ENCODE peak calls at places on chromosomes 5 and 9, in four cellular contexts. N is effector memory CD4-positive, alpha-beta T cell; H is SJSA1; Y is ovary. F is an unnamed sample.

GRCh38 chr5:174533127-174533453 is 191.3 kb upstream of the MSX2 start:
- DNase-seq in N (no peak), Y (no peak), H (no peak), F (no peak)

GRCh38 chr5:6831678-6832077 is 118.4 kb downstream of the TENT4A start:
- DNase-seq in N (no peak), Y (no peak), H (no peak), F (no peak)

GRCh38 chr5:35741126-35741711 is 115.5 kb upstream of the IL7R start:
- DNase-seq in Y (no peak), H (no peak), N (no peak), F (no peak)

GRCh38 chr5:162372265-162372664 is 304.7 kb downstream of the GABRG2 start:
- DNase-seq in H (no peak), Y (no peak), N (no peak), F (no peak)

GRCh38 chr5:83493644-83494043 is 22.1 kb downstream of the VCAN start:
- DNase-seq in Y (no peak), N (no peak), H (no peak), F (no peak)

GRCh38 chr9:109017061-109017460 is 3.8 kb upstream of the CTNNAL1 start:
- DNase-seq in N (no peak), Y (no peak), H (no peak), F (no peak)

GRCh38 chr5:10760033-10760975 is 730 bp downstream of the DAP start:
- DNase-seq in Y (peak), N (no peak), H (peak), F (no peak)

GRCh38 chr5:57539281-57539701 is 56.7 kb upstream of the ACTBL2 start:
- DNase-seq in Y (no peak), H (no peak), N (no peak), F (no peak)

GRCh38 chr5:28766565-28767158 is 1728.3 kb upstream of the CDH9 start:
- DNase-seq in H (no peak), Y (no peak), N (no peak), F (no peak)

GRCh38 chr9:3992924-3993323 is 306.9 kb downstream of the GLIS3 start:
- DNase-seq in H (no peak), Y (no peak), N (no peak), F (no peak)

GRCh38 chr5:106843812-106844416 is 826.8 kb downstream of the EFNA5 start:
- DNase-seq in H (no peak), Y (no peak), N (no peak), F (no peak)

GRCh38 chr5:96601811-96602244 is 60.3 kb upstream of the CAST start:
- DNase-seq in N (peak), Y (no peak), H (peak), F (peak)

GRCh38 chr5:76663573-76663972 is 40.4 kb upstream of the F2RL2 start:
- DNase-seq in H (no peak), N (no peak), Y (no peak), F (no peak)

GRCh38 chr5:66178799-66179198 is 34.7 kb downstream of the SREK1 start:
- DNase-seq in N (no peak), H (no peak), Y (no peak), F (no peak)

GRCh38 chr5:1161832-1162229 is 39.6 kb upstream of the SLC6A19 start:
- DNase-seq in H (peak), Y (no peak), N (no peak), F (peak)

GRCh38 chr9:76586555-76587314 is 127.8 kb downstream of the GCNT1 start:
- DNase-seq in N (no peak), Y (no peak), H (no peak), F (no peak)

GRCh38 chr9:84045481-84046097 is 65.0 kb downstream of the RMI1 start:
- DNase-seq in N (no peak), H (no peak), Y (no peak), F (no peak)

GRCh38 chr9:93950619-93951601 is 4.2 kb downstream of the BARX1 start:
- DNase-seq in H (no peak), Y (no peak), N (no peak), F (no peak)

GRCh38 chr5:107272954-107273353 is 397.8 kb downstream of the EFNA5 start:
- DNase-seq in N (no peak), H (no peak), Y (no peak), F (no peak)

GRCh38 chr5:67093259-67093658 is 103.3 kb downstream of the CD180 start:
- DNase-seq in H (no peak), N (no peak), Y (no peak), F (no peak)

GRCh38 chr5:176765687-176766086 is 44.7 kb upstream of the UNC5A start:
- DNase-seq in H (no peak), N (no peak), Y (no peak), F (no peak)

GRCh38 chr5:156124713-156125112 is 202.3 kb upstream of the SGCD start:
- DNase-seq in N (no peak), Y (no peak), H (no peak), F (no peak)

GRCh38 chr9:29129763-29130162 is 1556.5 kb upstream of the C9orf72 start:
- DNase-seq in N (no peak), H (no peak), Y (no peak), F (no peak)

GRCh38 chr5:94316916-94317838 is 301.2 kb downstream of the KIAA0825 start:
- DNase-seq in H (no peak), Y (no peak), N (no peak), F (no peak)

GRCh38 chr9:9557804-9558334 is 1054.9 kb downstream of the PTPRD start:
- DNase-seq in H (no peak), N (no peak), Y (no peak), F (no peak)

GRCh38 chr9:34797367-34797766 is 87.4 kb upstream of the CCL21 start:
- DNase-seq in N (no peak), Y (no peak), H (no peak), F (no peak)

GRCh38 chr5:115816226-115817042 is at the start of gene CDO1:
- DNase-seq in N (no peak), H (peak), Y (peak), F (peak)

GRCh38 chr5:143352691-143353090 is 50.8 kb downstream of the NR3C1 start:
- DNase-seq in H (no peak), Y (no peak), N (no peak), F (no peak)

GRCh38 chr9:110105107-110105506 is 102.9 kb downstream of the C9orf152 start:
- DNase-seq in N (no peak), H (no peak), Y (no peak), F (no peak)

GRCh38 chr9:16171851-16172250 is 619.0 kb downstream of the CCDC171 start:
- DNase-seq in Y (no peak), N (no peak), H (no peak), F (no peak)

GRCh38 chr5:172274951-172275753 is 8.4 kb downstream of the UBTD2 start:
- DNase-seq in H (peak), Y (no peak), N (peak), F (no peak)

GRCh38 chr5:110056580-110057114 is 366.9 kb downstream of the MAN2A1 start:
- DNase-seq in H (no peak), Y (no peak), N (no peak), F (no peak)
- H3K27ac ChIP-seq in H (no peak), Y (no peak), N (no peak), F (no peak)

GRCh38 chr5:132405646-132406045 is 36.1 kb downstream of the SLC22A5 start:
- DNase-seq in N (no peak), Y (no peak), H (no peak), F (no peak)

GRCh38 chr5:132406144-132406783 is 36.8 kb downstream of the SLC22A5 start:
- DNase-seq in N (no peak), H (no peak), Y (no peak), F (no peak)

GRCh38 chr5:132408456-132408855 is 38.9 kb downstream of the SLC22A5 start:
- DNase-seq in H (no peak), N (no peak), Y (no peak), F (no peak)

GRCh38 chr5:132408965-132409364 is 39.5 kb downstream of the SLC22A5 start:
- DNase-seq in H (no peak), Y (no peak), N (no peak), F (no peak)

DNA sequence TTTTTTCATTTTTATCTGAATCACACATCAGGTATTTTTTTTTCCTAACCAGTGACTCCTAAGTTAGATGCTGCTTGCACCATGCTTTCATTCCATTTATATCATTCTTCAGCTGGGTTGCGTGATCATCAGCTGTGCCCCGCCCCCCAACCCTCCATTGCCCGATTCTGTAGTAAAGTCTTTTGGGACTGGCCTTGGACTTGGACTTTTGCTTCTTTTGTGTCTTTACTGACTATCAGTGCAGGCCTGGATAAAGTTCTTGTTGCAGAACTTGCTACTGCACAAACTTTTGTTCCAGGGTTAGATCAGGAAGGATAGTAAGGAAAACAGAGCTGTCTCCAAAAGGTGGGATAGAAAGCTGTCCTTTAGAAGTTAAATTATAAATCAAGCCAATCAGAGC is 38.5 kb downstream of the SLC22A5 start:
- DNase-seq in N (no peak), H (no peak), Y (no peak), F (no peak)
- H3K27ac ChIP-seq in N (peak), H (no peak), Y (no peak), F (no peak)

GRCh38 chr9:136663311-136663679 is 579 bp downstream of the EGFL7 start:
- DNase-seq in Y (no peak), H (no peak), N (no peak), F (no peak)
- H3K27ac ChIP-seq in Y (no peak), H (no peak), N (no peak), F (no peak)

GRCh38 chr9:14883310-14883944 is 26.8 kb downstream of the FREM1 start:
- DNase-seq in N (no peak), H (no peak), Y (no peak), F (no peak)
- H3K27ac ChIP-seq in N (no peak), H (no peak), Y (no peak), F (no peak)

DNA sequence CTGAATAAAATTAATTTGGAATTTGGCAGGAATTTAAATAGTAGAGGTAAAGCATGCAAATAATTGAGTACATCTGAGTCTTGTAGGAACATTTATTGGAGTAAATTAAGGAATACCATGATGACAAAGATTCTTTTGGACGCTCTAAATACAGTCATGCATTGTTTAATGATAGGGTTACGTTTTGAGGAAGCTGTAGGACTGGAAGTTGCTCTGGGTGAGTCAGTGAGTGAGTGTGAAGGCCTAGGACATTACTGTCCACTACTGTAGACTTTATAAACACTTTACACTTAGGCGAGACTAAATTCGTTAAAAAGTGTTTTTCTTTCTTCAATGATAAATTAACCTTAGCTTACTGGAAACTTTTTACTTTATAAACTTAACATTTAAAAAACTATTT is 113.0 kb downstream of the FAM170A start:
- DNase-seq in N (no peak), Y (no peak), H (no peak), F (no peak)
- H3K27ac ChIP-seq in N (no peak), Y (no peak), H (no peak), F (no peak)

GRCh38 chr5:119255571-119256356 is 100.1 kb upstream of the TNFAIP8 start:
- DNase-seq in N (no peak), Y (no peak), H (no peak), F (no peak)
- H3K27ac ChIP-seq in N (no peak), Y (no peak), H (no peak), F (no peak)

GRCh38 chr5:72956324-72957140 is 691 bp downstream of the FCHO2 start:
- DNase-seq in Y (peak), N (no peak), H (peak), F (no peak)

GRCh38 chr5:72951850-72952468 is 3.9 kb upstream of the FCHO2 start:
- DNase-seq in H (no peak), N (no peak), Y (no peak), F (no peak)

GRCh38 chr5:72955143-72955767 is 586 bp upstream of the FCHO2 start:
- DNase-seq in N (peak), H (no peak), Y (peak), F (no peak)

GRCh38 chr5:72955768-72956323 is at the start of gene FCHO2:
- DNase-seq in Y (peak), H (peak), N (peak), F (peak)

GRCh38 chr5:72954389-72954788 is 1.5 kb upstream of the FCHO2 start:
- DNase-seq in N (no peak), Y (no peak), H (no peak), F (no peak)
- H3K27ac ChIP-seq in N (no peak), Y (no peak), H (no peak), F (no peak)